ENCODE peak calls at places on chromosomes 7 and 10, in eight cellular contexts. M is NCI-H524 treated with DMSO at 0.1 percent for 48 hours; Q is left cardiac atrium; I is neural progenitor cell; A is sigmoid colon; K is H54; H is naive thymus-derived CD8-positive, alpha-beta T cell; Z is activated CD8-positive, alpha-beta T cell treated with anti-CD3 and anti-CD28 coated beads for 36 hours. B is an unnamed sample.

GRCh38 chr10:90162464-90162863 is 461.1 kb downstream of the KIF20B start:
- DNase-seq in H (no peak), M (no peak), Q (no peak), I (no peak), A (no peak), K (no peak), Z (no peak), B (no peak)

GRCh38 chr10:126504051-126504760 is 115.9 kb upstream of the ADAM12 start:
- DNase-seq in Q (peak; percentile 36), H (no peak), K (peak; percentile 32), I (peak; percentile 77), M (no peak), A (no peak), Z (no peak), B (peak; percentile 14)

GRCh38 chr10:131631619-131632018 is 269.2 kb upstream of the PPP2R2D start:
- DNase-seq in H (no peak), K (no peak), M (no peak), Z (no peak), I (no peak), A (no peak), Q (no peak), B (no peak)

GRCh38 chr7:2171855-2172254 is 60.9 kb downstream of the MAD1L1 start:
- DNase-seq in Q (no peak), A (no peak), M (no peak), K (no peak), H (no peak), Z (no peak), I (no peak), B (no peak)

GRCh38 chr7:128591705-128592104 is 80.4 kb upstream of the GARIN1A start:
- DNase-seq in K (no peak), Z (no peak), H (no peak), A (no peak), M (no peak), I (no peak), Q (no peak), B (no peak)

GRCh38 chr7:126940723-126941307 is 311.9 kb downstream of the GRM8 start:
- DNase-seq in Q (no peak), M (no peak), Z (no peak), K (no peak), I (no peak), A (no peak), H (no peak), B (no peak)

GRCh38 chr7:81025360-81025759 is 106.5 kb upstream of the SEMA3C start:
- DNase-seq in M (no peak), H (no peak), Z (no peak), A (no peak), Q (no peak), K (no peak), I (no peak), B (no peak)

GRCh38 chr7:146249272-146249671 is 132.7 kb downstream of the CNTNAP2 start:
- DNase-seq in H (no peak), M (no peak), K (no peak), A (no peak), Q (no peak), Z (no peak), I (no peak), B (no peak)

GRCh38 chr10:131996508-131997365 is 15.0 kb upstream of the BNIP3 start:
- DNase-seq in H (no peak), I (no peak), M (no peak), Z (no peak), K (no peak), A (peak; percentile 83), Q (peak; percentile 46), B (no peak)

GRCh38 chr10:70186090-70186489 is 15.8 kb upstream of the SAR1A start:
- DNase-seq in M (no peak), Z (no peak), I (no peak), K (no peak), A (no peak), H (no peak), Q (no peak), B (no peak)

GRCh38 chr10:9786576-9786975 is 1231.1 kb upstream of the CELF2 start:
- DNase-seq in Q (no peak), I (no peak), A (no peak), H (no peak), M (no peak), Z (no peak), K (no peak), B (no peak)

GRCh38 chr10:7410306-7410799 is 481 bp downstream of the SFMBT2 start:
- DNase-seq in Z (peak; percentile 68), I (peak; percentile 67), M (no peak), Q (no peak), H (peak; percentile 19), A (no peak), K (peak; percentile 19), B (peak; percentile 26)

GRCh38 chr10:21083861-21084260 is 186.8 kb upstream of the NEBL start:
- DNase-seq in K (no peak), H (no peak), M (no peak), Q (no peak), Z (no peak), I (no peak), A (no peak), B (no peak)

GRCh38 chr10:34739915-34740314 is 75.2 kb downstream of the PARD3 start:
- DNase-seq in H (no peak), K (peak; percentile 35), A (peak; percentile 89), Q (peak; percentile 26), M (peak; percentile 55), Z (no peak), I (peak; percentile 87), B (no peak)

GRCh38 chr10:86553639-86554038 is 32.0 kb upstream of the WAPL start:
- DNase-seq in M (no peak), I (peak; percentile 4), Q (no peak), H (no peak), Z (no peak), A (no peak), K (no peak), B (no peak)

GRCh38 chr7:1691601-1692499 is 21.8 kb downstream of the ELFN1 start:
- DNase-seq in M (no peak), A (peak; percentile 80), H (no peak), Q (no peak), I (no peak), Z (no peak), K (no peak), B (no peak)

GRCh38 chr10:30433286-30433778 is 652 bp upstream of the MAP3K8 start:
- DNase-seq in M (no peak), Q (peak; percentile 87), A (peak; percentile 92), I (peak; percentile 94), Z (peak; percentile 72), H (no peak), K (no peak), B (peak; percentile 37)

GRCh38 chr10:24642921-24643678 is 80.6 kb downstream of the ARHGAP21 start:
- DNase-seq in M (no peak), H (peak; percentile 22), Q (no peak), Z (no peak), I (peak; percentile 16), A (no peak), K (peak; percentile 39), B (peak; percentile 55)

GRCh38 chr7:25031007-25031406 is 51.0 kb upstream of the OSBPL3 start:
- DNase-seq in Q (no peak), M (no peak), Z (no peak), A (no peak), H (no peak), K (no peak), I (no peak), B (no peak)

GRCh38 chr7:44787041-44787440 is 9.4 kb upstream of the PPIA start:
- DNase-seq in H (no peak), Q (no peak), K (no peak), I (no peak), M (no peak), A (no peak), Z (no peak), B (no peak)

GRCh38 chr10:133328358-133329343 is 8.0 kb downstream of the CALY start:
- DNase-seq in M (no peak), Q (no peak), H (no peak), I (no peak), K (no peak), Z (no peak), A (no peak), B (no peak)

GRCh38 chr10:62185914-62186692 is 82.5 kb downstream of the RTKN2 start:
- DNase-seq in Z (peak; percentile 43), A (no peak), K (no peak), I (no peak), Q (no peak), H (no peak), M (no peak), B (no peak)

GRCh38 chr10:85786401-85786899 is 580.1 kb downstream of the GRID1 start:
- DNase-seq in H (no peak), Z (peak; percentile 14), Q (no peak), I (peak; percentile 29), K (no peak), A (no peak), M (no peak), B (no peak)

GRCh38 chr10:124106241-124106905 is 13.0 kb upstream of the CHST15 start:
- DNase-seq in K (peak; percentile 38), A (peak; percentile 93), Z (no peak), I (no peak), Q (peak; percentile 68), H (no peak), M (no peak), B (no peak)

GRCh38 chr10:68781613-68782574 is 45.4 kb upstream of the STOX1 start:
- DNase-seq in H (no peak), K (no peak), I (no peak), M (no peak), Q (no peak), A (no peak), Z (no peak), B (no peak)

B was measured in CD4-positive, alpha-beta memory T cell.